ENCODE peak calls at places on chromosomes 11 and 22, in six cellular contexts. One of them, this sample, is unnamed.

GRCh38 chr11:103729653-103730052 is 306.8 kb upstream of the DDI1 start:
- DNase-seq in H7: no peak
- DNase-seq in aorta: no peak
- DNase-seq in kidney: no peak
- DNase-seq in IMR-90: peak
- DNase-seq in fibroblast of mammary gland: no peak
- DNase-seq in this sample: no peak

GRCh38 chr11:61961570-61962212 is 5.7 kb downstream of the FTH1 start:
- DNase-seq in IMR-90: no peak
- DNase-seq in H7: peak
- DNase-seq in aorta: peak
- DNase-seq in kidney: peak
- DNase-seq in fibroblast of mammary gland: peak
- DNase-seq in this sample: peak

GRCh38 chr11:32138902-32139301 is 48.0 kb downstream of the RCN1 start:
- DNase-seq in fibroblast of mammary gland: no peak
- DNase-seq in aorta: no peak
- DNase-seq in IMR-90: no peak
- DNase-seq in kidney: no peak
- DNase-seq in H7: no peak
- DNase-seq in this sample: no peak

GRCh38 chr22:35212020-35212419 is 45.3 kb upstream of the HMGXB4 start:
- DNase-seq in fibroblast of mammary gland: peak
- DNase-seq in kidney: no peak
- DNase-seq in IMR-90: peak
- DNase-seq in H7: no peak
- DNase-seq in aorta: no peak
- DNase-seq in this sample: peak

GRCh38 chr22:30860176-30861105 is 108.1 kb downstream of the MORC2 start:
- DNase-seq in H7: peak
- DNase-seq in aorta: no peak
- DNase-seq in kidney: no peak
- DNase-seq in fibroblast of mammary gland: no peak
- DNase-seq in IMR-90: no peak
- DNase-seq in this sample: no peak

GRCh38 chr11:60040109-60040508 is at the start of gene OOSP2:
- DNase-seq in fibroblast of mammary gland: no peak
- DNase-seq in H7: no peak
- DNase-seq in aorta: no peak
- DNase-seq in IMR-90: no peak
- DNase-seq in kidney: no peak
- DNase-seq in this sample: no peak

GRCh38 chr11:117934526-117935307 is 5.5 kb upstream of the TMPRSS13 start:
- DNase-seq in IMR-90: no peak
- DNase-seq in H7: no peak
- DNase-seq in fibroblast of mammary gland: no peak
- DNase-seq in kidney: no peak
- DNase-seq in aorta: no peak
- DNase-seq in this sample: no peak

GRCh38 chr22:44697423-44698179 is 4.4 kb upstream of the PRR5 start:
- DNase-seq in aorta: peak
- DNase-seq in H7: peak
- DNase-seq in kidney: no peak
- DNase-seq in IMR-90: peak
- DNase-seq in fibroblast of mammary gland: peak
- DNase-seq in this sample: peak

DNA sequence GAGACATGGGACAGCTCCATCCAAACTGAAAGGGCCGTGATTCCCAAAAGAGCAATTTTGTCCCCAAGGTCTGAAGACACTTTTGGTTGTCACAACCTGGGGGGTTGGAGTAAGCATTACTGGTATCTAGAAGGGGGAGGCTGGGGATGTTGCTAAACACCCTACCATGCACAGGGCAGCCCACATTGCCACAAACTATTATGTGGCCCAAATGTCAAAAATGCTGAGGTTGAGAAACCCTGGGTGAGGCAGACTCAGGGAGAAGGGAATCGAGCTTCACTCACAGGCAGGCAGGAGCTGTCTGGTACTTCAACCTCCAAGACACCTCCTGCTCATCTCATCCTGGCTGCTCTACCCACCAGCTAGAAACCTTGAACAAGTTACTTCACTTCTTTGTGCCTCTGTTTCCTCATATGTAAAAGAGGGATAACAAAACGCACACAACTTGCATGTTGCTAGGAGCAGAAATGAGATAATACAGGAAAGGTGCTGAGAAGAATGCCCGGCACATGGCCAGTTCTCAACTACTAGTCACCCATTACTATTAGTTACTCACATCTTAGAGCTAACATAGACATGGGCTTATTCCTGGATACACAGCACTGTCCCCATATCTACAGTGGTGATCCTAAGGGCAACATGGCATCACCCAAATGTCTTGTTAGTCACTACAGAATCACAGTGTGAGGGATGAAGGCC is 8.8 kb downstream of the SERPIND1 start:
- DNase-seq in H7: no peak
- DNase-seq in fibroblast of mammary gland: no peak
- DNase-seq in aorta: no peak
- DNase-seq in kidney: no peak
- DNase-seq in IMR-90: no peak
- DNase-seq in this sample: no peak
- H3K4me3 ChIP-seq in H7: no peak
- H3K4me3 ChIP-seq in fibroblast of mammary gland: no peak
- H3K4me3 ChIP-seq in aorta: no peak
- H3K4me3 ChIP-seq in kidney: no peak
- H3K4me3 ChIP-seq in IMR-90: no peak
- H3K4me3 ChIP-seq in this sample: no peak

GRCh38 chr11:114348200-114349191 is 51.8 kb downstream of the C11orf71 start:
- DNase-seq in fibroblast of mammary gland: peak
- DNase-seq in kidney: no peak
- DNase-seq in IMR-90: peak
- DNase-seq in H7: peak
- DNase-seq in aorta: no peak
- DNase-seq in this sample: peak
- H3K4me3 ChIP-seq in fibroblast of mammary gland: no peak
- H3K4me3 ChIP-seq in kidney: no peak
- H3K4me3 ChIP-seq in IMR-90: no peak
- H3K4me3 ChIP-seq in H7: no peak
- H3K4me3 ChIP-seq in aorta: no peak
- H3K4me3 ChIP-seq in this sample: no peak

DNA sequence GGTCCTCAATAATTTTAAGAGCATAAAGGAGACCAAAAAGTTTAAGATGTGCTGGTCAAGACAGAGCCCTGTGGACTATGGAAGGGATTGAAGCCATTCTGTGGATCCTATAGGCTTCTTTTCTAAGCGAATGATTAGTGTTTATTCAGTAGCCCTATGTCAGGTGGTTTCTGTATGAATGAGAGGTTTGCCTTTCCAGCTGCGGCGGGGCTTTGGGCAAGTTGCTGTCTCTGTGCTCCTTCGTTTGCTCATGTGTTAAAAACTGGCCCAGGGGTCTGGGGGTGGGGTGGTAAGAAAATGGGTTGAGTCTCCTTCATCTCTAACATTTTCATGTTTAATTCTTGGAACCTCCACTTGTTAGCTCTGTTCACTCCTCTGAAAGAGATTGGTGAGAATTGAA is 105.3 kb downstream of the PTPRJ start:
- DNase-seq in fibroblast of mammary gland: no peak
- DNase-seq in H7: no peak
- DNase-seq in aorta: peak
- DNase-seq in kidney: no peak
- DNase-seq in IMR-90: no peak
- DNase-seq in this sample: no peak
- H3K4me3 ChIP-seq in fibroblast of mammary gland: no peak
- H3K4me3 ChIP-seq in H7: no peak
- H3K4me3 ChIP-seq in aorta: no peak
- H3K4me3 ChIP-seq in kidney: no peak
- H3K4me3 ChIP-seq in IMR-90: no peak
- H3K4me3 ChIP-seq in this sample: no peak

GRCh38 chr11:10164621-10165020 is 129.4 kb downstream of the SBF2 start:
- DNase-seq in kidney: no peak
- DNase-seq in H7: no peak
- DNase-seq in IMR-90: peak
- DNase-seq in fibroblast of mammary gland: no peak
- DNase-seq in aorta: no peak
- DNase-seq in this sample: peak
- H3K4me3 ChIP-seq in kidney: no peak
- H3K4me3 ChIP-seq in H7: no peak
- H3K4me3 ChIP-seq in IMR-90: no peak
- H3K4me3 ChIP-seq in fibroblast of mammary gland: no peak
- H3K4me3 ChIP-seq in aorta: no peak
- H3K4me3 ChIP-seq in this sample: no peak

DNA sequence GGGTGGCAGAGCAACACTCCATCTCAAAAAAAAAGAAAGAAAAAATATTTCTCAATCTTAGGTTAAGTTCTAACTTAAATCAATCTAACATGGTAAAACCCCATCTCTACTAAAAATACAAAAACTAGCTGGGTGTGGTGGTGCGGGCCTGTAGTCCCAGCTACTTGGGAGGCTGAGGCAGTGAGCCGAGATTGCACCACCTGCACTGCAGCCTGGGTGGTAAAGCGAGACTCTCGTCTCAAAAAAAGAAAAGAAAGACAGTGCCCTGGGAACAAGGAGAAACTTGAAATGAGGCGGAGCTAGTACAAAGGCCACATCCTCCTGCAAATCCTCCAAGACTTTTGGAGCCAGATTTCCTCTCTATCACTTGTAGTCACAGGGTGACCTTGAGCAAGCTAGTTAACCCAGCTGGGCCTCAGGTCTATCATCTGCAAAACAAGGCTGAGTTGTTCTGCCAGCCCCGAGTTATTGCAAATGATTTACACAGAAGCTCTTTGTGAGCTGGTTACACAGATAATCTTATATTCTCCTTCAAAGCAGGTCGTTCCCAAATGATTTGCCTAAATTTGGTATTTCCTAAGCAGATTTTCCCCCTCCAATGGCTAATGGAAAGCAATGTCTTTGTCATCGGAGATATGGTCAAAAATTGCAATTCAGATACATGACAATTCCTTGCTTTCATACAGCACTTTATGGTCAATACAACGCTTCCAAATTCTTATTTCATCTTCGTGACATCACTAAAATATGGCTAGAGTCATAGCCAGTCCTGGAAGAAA is 1.9 kb downstream of the ANKRD54 start:
- DNase-seq in aorta: no peak
- DNase-seq in fibroblast of mammary gland: no peak
- DNase-seq in kidney: peak
- DNase-seq in H7: no peak
- DNase-seq in IMR-90: no peak
- DNase-seq in this sample: no peak
- H3K4me3 ChIP-seq in aorta: no peak
- H3K4me3 ChIP-seq in fibroblast of mammary gland: no peak
- H3K4me3 ChIP-seq in kidney: peak
- H3K4me3 ChIP-seq in H7: no peak
- H3K4me3 ChIP-seq in IMR-90: no peak
- H3K4me3 ChIP-seq in this sample: no peak

GRCh38 chr22:39456262-39457046 is at the start of gene MGAT3:
- DNase-seq in H7: peak
- DNase-seq in aorta: no peak
- DNase-seq in kidney: peak
- DNase-seq in fibroblast of mammary gland: no peak
- DNase-seq in IMR-90: no peak
- DNase-seq in this sample: no peak

GRCh38 chr22:39459681-39460080 is 2.9 kb downstream of the MGAT3 start:
- DNase-seq in H7: no peak
- DNase-seq in IMR-90: no peak
- DNase-seq in aorta: no peak
- DNase-seq in kidney: no peak
- DNase-seq in fibroblast of mammary gland: no peak
- DNase-seq in this sample: no peak

GRCh38 chr22:39457546-39458442 is 982 bp downstream of the MGAT3 start:
- DNase-seq in fibroblast of mammary gland: no peak
- DNase-seq in H7: peak
- DNase-seq in kidney: no peak
- DNase-seq in IMR-90: no peak
- DNase-seq in aorta: no peak
- DNase-seq in this sample: no peak

GRCh38 chr22:39458443-39459083 is 1.8 kb downstream of the MGAT3 start:
- DNase-seq in IMR-90: no peak
- DNase-seq in fibroblast of mammary gland: no peak
- DNase-seq in aorta: no peak
- DNase-seq in kidney: no peak
- DNase-seq in H7: no peak
- DNase-seq in this sample: no peak

GRCh38 chr22:39457047-39457545 is 284 bp downstream of the MGAT3 start:
- DNase-seq in aorta: no peak
- DNase-seq in H7: peak
- DNase-seq in IMR-90: no peak
- DNase-seq in fibroblast of mammary gland: no peak
- DNase-seq in kidney: no peak
- DNase-seq in this sample: no peak
- H3K4me3 ChIP-seq in aorta: peak
- H3K4me3 ChIP-seq in H7: peak
- H3K4me3 ChIP-seq in IMR-90: peak
- H3K4me3 ChIP-seq in fibroblast of mammary gland: no peak
- H3K4me3 ChIP-seq in kidney: no peak
- H3K4me3 ChIP-seq in this sample: peak

GRCh38 chr22:50301581-50301991 is 5.9 kb downstream of the PLXNB2 start:
- DNase-seq in fibroblast of mammary gland: no peak
- DNase-seq in aorta: no peak
- DNase-seq in IMR-90: no peak
- DNase-seq in H7: no peak
- DNase-seq in kidney: no peak
- DNase-seq in this sample: no peak
- H3K4me3 ChIP-seq in fibroblast of mammary gland: no peak
- H3K4me3 ChIP-seq in aorta: no peak
- H3K4me3 ChIP-seq in IMR-90: no peak
- H3K4me3 ChIP-seq in H7: no peak
- H3K4me3 ChIP-seq in kidney: no peak
- H3K4me3 ChIP-seq in this sample: peak

This sample was measured in fibroblast of villous mesenchyme.